ENCODE peak calls at places on chromosomes 16 and 17, in ten cellular contexts. S, W, B, A, Q, Y, K, L, U and G are unnamed samples.

GRCh38 chr16:87653234-87653633 is 50.9 kb downstream of the JPH3 start:
- DNase-seq in B (no peak), U (no peak), L (no peak), W (peak; percentile 7), K (peak; percentile 39), A (no peak), Q (peak; percentile 36), Y (peak; percentile 2), S (no peak), G (no peak)

GRCh38 chr17:16480995-16481394 is 11.0 kb downstream of the LRRC75A start:
- DNase-seq in A (no peak), K (no peak), U (no peak), S (no peak), B (no peak), Q (no peak), Y (no peak), L (no peak), W (no peak), G (no peak)

GRCh38 chr17:78862073-78863023 is 21.7 kb upstream of the USP36 start:
- DNase-seq in B (peak; percentile 84), L (no peak), W (peak; percentile 65), Y (peak; percentile 97), Q (peak; percentile 99), A (no peak), S (no peak), K (no peak), U (peak; percentile 99), G (no peak)

GRCh38 chr17:28406478-28406824 is 439 bp upstream of the SLC46A1 start:
- DNase-seq in A (no peak), B (no peak), S (no peak), U (no peak), Q (peak; percentile 15), K (no peak), Y (peak; percentile 42), L (peak; percentile 10), W (peak; percentile 73), G (no peak)

GRCh38 chr17:42283241-42284019 is 4.9 kb upstream of the STAT5A start:
- DNase-seq in U (no peak), S (no peak), B (no peak), A (no peak), K (no peak), L (no peak), Y (no peak), W (no peak), Q (no peak), G (no peak)

GRCh38 chr16:69286941-69287713 is 24.0 kb upstream of the VPS4A start:
- DNase-seq in A (peak; percentile 28), S (peak; percentile 76), Q (peak; percentile 79), L (peak; percentile 53), K (peak; percentile 78), W (peak; percentile 47), Y (peak; percentile 89), B (peak; percentile 79), U (peak; percentile 83), G (no peak)

GRCh38 chr16:23514381-23515152 is 4.3 kb upstream of the GGA2 start:
- DNase-seq in Q (no peak), W (no peak), L (no peak), K (no peak), S (peak; percentile 69), A (no peak), B (no peak), Y (no peak), U (no peak), G (no peak)

GRCh38 chr17:65593092-65593869 is 31.8 kb upstream of the AXIN2 start:
- DNase-seq in K (no peak), W (peak; percentile 55), A (no peak), B (no peak), U (no peak), L (no peak), S (no peak), Q (no peak), Y (no peak), G (no peak)

GRCh38 chr17:21295036-21295952 is 10.8 kb downstream of the MAP2K3 start:
- DNase-seq in K (no peak), Q (peak; percentile 50), L (peak; percentile 60), Y (peak; percentile 27), W (peak; percentile 45), B (peak; percentile 34), S (no peak), U (peak; percentile 55), A (no peak), G (no peak)

GRCh38 chr16:83164816-83165215 is 538.0 kb downstream of the CDH13 start:
- DNase-seq in K (no peak), U (no peak), L (no peak), S (no peak), B (no peak), Y (no peak), A (no peak), W (no peak), Q (no peak), G (no peak)

GRCh38 chr16:30184430-30185140 is 1.2 kb downstream of the CORO1A start:
- DNase-seq in A (no peak), K (no peak), W (no peak), Y (no peak), L (no peak), S (peak; percentile 57), B (no peak), Q (no peak), U (no peak), G (no peak)

GRCh38 chr17:38709864-38710602 is 5.0 kb downstream of the MLLT6 start:
- DNase-seq in Q (no peak), S (no peak), W (no peak), B (no peak), Y (no peak), A (no peak), L (no peak), U (no peak), K (no peak), G (no peak)

GRCh38 chr17:45677770-45678169 is 106.3 kb upstream of the CRHR1 start:
- DNase-seq in S (no peak), W (no peak), Y (no peak), A (no peak), Q (peak; percentile 20), B (no peak), U (no peak), L (peak; percentile 80), K (no peak), G (no peak)

GRCh38 chr17:63431939-63432804 is 13.9 kb downstream of the CYB561 start:
- DNase-seq in Q (peak; percentile 20), Y (peak; percentile 77), L (no peak), W (peak; percentile 62), K (peak; percentile 47), U (peak; percentile 67), S (no peak), A (no peak), B (no peak), G (no peak)

GRCh38 chr17:11550431-11550830 is 47.8 kb upstream of the DNAH9 start:
- DNase-seq in W (no peak), Y (no peak), U (no peak), L (no peak), B (no peak), S (no peak), A (no peak), K (peak; percentile 3), Q (no peak), G (no peak)

GRCh38 chr17:17723354-17724261 is 42.4 kb downstream of the RAI1 start:
- DNase-seq in A (peak; percentile 33), K (peak; percentile 83), W (peak; percentile 75), L (no peak), Y (peak; percentile 80), S (peak; percentile 20), B (no peak), Q (peak; percentile 92), U (peak; percentile 83), G (peak; percentile 76)

GRCh38 chr16:8677481-8677880 is 3.1 kb downstream of the ABAT start:
- DNase-seq in U (no peak), S (no peak), L (no peak), B (no peak), A (no peak), Y (peak; percentile 35), Q (peak; percentile 82), W (no peak), K (no peak), G (no peak)

GRCh38 chr17:48645639-48646182 is 19.6 kb upstream of the HOXB9 start:
- DNase-seq in U (no peak), Q (no peak), W (no peak), Y (no peak), K (no peak), L (no peak), B (no peak), A (no peak), S (no peak), G (no peak)

GRCh38 chr16:19288872-19289799 is 3.6 kb downstream of the CLEC19A start:
- DNase-seq in W (peak; percentile 49), S (no peak), B (no peak), Q (no peak), U (no peak), Y (no peak), L (no peak), K (no peak), A (no peak), G (no peak)

GRCh38 chr17:1313270-1314005 is 34.0 kb downstream of the TRARG1 start:
- DNase-seq in B (no peak), W (no peak), Q (no peak), S (no peak), Y (peak; percentile 78), K (no peak), L (no peak), A (no peak), U (no peak), G (no peak)

GRCh38 chr16:54882556-54882955 is 48.1 kb upstream of the IRX5 start:
- DNase-seq in A (no peak), Y (no peak), L (no peak), S (no peak), B (no peak), Q (no peak), U (no peak), W (no peak), K (no peak), G (no peak)

GRCh38 chr16:52713740-52714139 is 166.8 kb upstream of the TOX3 start:
- DNase-seq in S (no peak), Q (no peak), W (no peak), U (no peak), K (no peak), L (no peak), B (no peak), Y (no peak), A (no peak), G (no peak)

GRCh38 chr16:77385481-77385880 is 49.4 kb downstream of the ADAMTS18 start:
- DNase-seq in W (no peak), S (no peak), U (no peak), Y (no peak), L (no peak), Q (no peak), K (no peak), A (no peak), B (no peak), G (no peak)

GRCh38 chr17:57943140-57943539 is 12.1 kb downstream of the CUEDC1 start:
- DNase-seq in K (no peak), Q (peak; percentile 86), A (no peak), S (no peak), L (no peak), Y (peak; percentile 40), U (peak; percentile 40), B (no peak), W (no peak), G (no peak)

GRCh38 chr17:76083536-76083935 is 4.6 kb downstream of the ZACN start:
- DNase-seq in L (no peak), K (peak; percentile 8), Y (no peak), U (no peak), B (no peak), Q (no peak), A (no peak), W (no peak), S (no peak), G (no peak)

GRCh38 chr17:46979023-46979870 is at the start of gene RPRML:
- DNase-seq in W (peak; percentile 42), S (peak; percentile 27), A (peak; percentile 51), L (peak; percentile 42), B (peak; percentile 30), K (peak; percentile 61), U (no peak), Q (peak; percentile 47), Y (no peak), G (peak; percentile 79)

GRCh38 chr16:54937673-54938350 is 7.1 kb downstream of the IRX5 start:
- DNase-seq in Q (peak; percentile 66), U (no peak), Y (no peak), K (no peak), L (no peak), B (no peak), S (no peak), A (no peak), W (no peak), G (peak; percentile 21)

GRCh38 chr17:78316867-78317816 is 42.7 kb downstream of the SOCS3 start:
- DNase-seq in B (no peak), Y (no peak), W (peak; percentile 91), S (no peak), U (peak; percentile 48), L (no peak), Q (peak; percentile 35), K (peak; percentile 42), A (no peak), G (peak; percentile 48)